ENCODE peak calls at places on chromosomes 12 and 14, in nine cellular contexts. One of them, this sample, is unnamed.

GRCh38 chr14:42149609-42150261 is 543.1 kb downstream of the LRFN5 start:
- ATAC-seq in heart right ventricle: no peak
- ATAC-seq in foreskin keratinocyte: no peak
- ATAC-seq in upper lobe of right lung: no peak
- ATAC-seq in Right ventricle myocardium inferior: no peak
- ATAC-seq in lower lobe of right lung: no peak
- ATAC-seq in thoracic aorta: no peak
- ATAC-seq in sciatic nerve: no peak
- ATAC-seq in stimulated activated naive CD8-positive, alpha-beta T cell treated with anti-CD3 and anti-CD28 coated beads, Interleukin-15, Interleukin-2, amounts not matched to agents 100 U/mL and 50 U/mL, for 24 hours: no peak
- ATAC-seq in this sample: no peak

GRCh38 chr12:57552692-57553321 is 3.0 kb downstream of the KIF5A start:
- ATAC-seq in thoracic aorta: no peak
- ATAC-seq in stimulated activated naive CD8-positive, alpha-beta T cell treated with anti-CD3 and anti-CD28 coated beads, Interleukin-15, Interleukin-2, amounts not matched to agents 100 U/mL and 50 U/mL, for 24 hours: no peak
- ATAC-seq in lower lobe of right lung: no peak
- ATAC-seq in Right ventricle myocardium inferior: no peak
- ATAC-seq in heart right ventricle: no peak
- ATAC-seq in upper lobe of right lung: no peak
- ATAC-seq in sciatic nerve: no peak
- ATAC-seq in foreskin keratinocyte: no peak
- ATAC-seq in this sample: no peak

GRCh38 chr14:33848706-33849454 is 102.0 kb downstream of the EGLN3 start:
- ATAC-seq in foreskin keratinocyte: peak; percentile 86
- ATAC-seq in Right ventricle myocardium inferior: peak; percentile 91
- ATAC-seq in lower lobe of right lung: peak; percentile 86
- ATAC-seq in heart right ventricle: peak; percentile 95
- ATAC-seq in upper lobe of right lung: peak; percentile 88
- ATAC-seq in thoracic aorta: peak; percentile 25
- ATAC-seq in sciatic nerve: peak; percentile 69
- ATAC-seq in stimulated activated naive CD8-positive, alpha-beta T cell treated with anti-CD3 and anti-CD28 coated beads, Interleukin-15, Interleukin-2, amounts not matched to agents 100 U/mL and 50 U/mL, for 24 hours: no peak
- ATAC-seq in this sample: peak; percentile 57

GRCh38 chr12:84910549-84911241 is 1.9 kb downstream of the SLC6A15 start:
- ATAC-seq in lower lobe of right lung: no peak
- ATAC-seq in upper lobe of right lung: peak; percentile 16
- ATAC-seq in Right ventricle myocardium inferior: no peak
- ATAC-seq in foreskin keratinocyte: peak; percentile 3
- ATAC-seq in sciatic nerve: peak; percentile 21
- ATAC-seq in heart right ventricle: no peak
- ATAC-seq in stimulated activated naive CD8-positive, alpha-beta T cell treated with anti-CD3 and anti-CD28 coated beads, Interleukin-15, Interleukin-2, amounts not matched to agents 100 U/mL and 50 U/mL, for 24 hours: no peak
- ATAC-seq in thoracic aorta: no peak
- ATAC-seq in this sample: no peak

GRCh38 chr14:65237956-65238355 is 135.6 kb upstream of the MAX start:
- ATAC-seq in heart right ventricle: no peak
- ATAC-seq in upper lobe of right lung: peak; percentile 52
- ATAC-seq in sciatic nerve: peak; percentile 3
- ATAC-seq in stimulated activated naive CD8-positive, alpha-beta T cell treated with anti-CD3 and anti-CD28 coated beads, Interleukin-15, Interleukin-2, amounts not matched to agents 100 U/mL and 50 U/mL, for 24 hours: no peak
- ATAC-seq in Right ventricle myocardium inferior: no peak
- ATAC-seq in foreskin keratinocyte: no peak
- ATAC-seq in lower lobe of right lung: no peak
- ATAC-seq in thoracic aorta: no peak
- ATAC-seq in this sample: no peak

GRCh38 chr12:128807161-128807724 is 16.5 kb downstream of the SLC15A4 start:
- ATAC-seq in stimulated activated naive CD8-positive, alpha-beta T cell treated with anti-CD3 and anti-CD28 coated beads, Interleukin-15, Interleukin-2, amounts not matched to agents 100 U/mL and 50 U/mL, for 24 hours: no peak
- ATAC-seq in sciatic nerve: peak; percentile 78
- ATAC-seq in foreskin keratinocyte: no peak
- ATAC-seq in thoracic aorta: no peak
- ATAC-seq in lower lobe of right lung: peak; percentile 83
- ATAC-seq in upper lobe of right lung: peak; percentile 84
- ATAC-seq in Right ventricle myocardium inferior: no peak
- ATAC-seq in heart right ventricle: peak; percentile 28
- ATAC-seq in this sample: no peak

GRCh38 chr12:68612245-68612644 is 1.5 kb downstream of the RAP1B start:
- ATAC-seq in thoracic aorta: no peak
- ATAC-seq in upper lobe of right lung: no peak
- ATAC-seq in foreskin keratinocyte: no peak
- ATAC-seq in Right ventricle myocardium inferior: no peak
- ATAC-seq in heart right ventricle: no peak
- ATAC-seq in lower lobe of right lung: no peak
- ATAC-seq in sciatic nerve: no peak
- ATAC-seq in stimulated activated naive CD8-positive, alpha-beta T cell treated with anti-CD3 and anti-CD28 coated beads, Interleukin-15, Interleukin-2, amounts not matched to agents 100 U/mL and 50 U/mL, for 24 hours: peak; percentile 8
- ATAC-seq in this sample: peak; percentile 40

GRCh38 chr14:96270565-96271420 is 14.8 kb downstream of the BDKRB1 start:
- ATAC-seq in heart right ventricle: no peak
- ATAC-seq in lower lobe of right lung: no peak
- ATAC-seq in foreskin keratinocyte: peak; percentile 66
- ATAC-seq in Right ventricle myocardium inferior: peak; percentile 32
- ATAC-seq in thoracic aorta: no peak
- ATAC-seq in sciatic nerve: no peak
- ATAC-seq in stimulated activated naive CD8-positive, alpha-beta T cell treated with anti-CD3 and anti-CD28 coated beads, Interleukin-15, Interleukin-2, amounts not matched to agents 100 U/mL and 50 U/mL, for 24 hours: no peak
- ATAC-seq in upper lobe of right lung: no peak
- ATAC-seq in this sample: no peak

GRCh38 chr12:99978152-99978551 is 6.6 kb downstream of the ANKS1B start:
- ATAC-seq in Right ventricle myocardium inferior: no peak
- ATAC-seq in lower lobe of right lung: no peak
- ATAC-seq in heart right ventricle: no peak
- ATAC-seq in sciatic nerve: no peak
- ATAC-seq in stimulated activated naive CD8-positive, alpha-beta T cell treated with anti-CD3 and anti-CD28 coated beads, Interleukin-15, Interleukin-2, amounts not matched to agents 100 U/mL and 50 U/mL, for 24 hours: no peak
- ATAC-seq in thoracic aorta: no peak
- ATAC-seq in foreskin keratinocyte: no peak
- ATAC-seq in upper lobe of right lung: no peak
- ATAC-seq in this sample: no peak

GRCh38 chr14:69666112-69666511 is 54.7 kb downstream of the SUSD6 start:
- ATAC-seq in upper lobe of right lung: no peak
- ATAC-seq in heart right ventricle: no peak
- ATAC-seq in Right ventricle myocardium inferior: peak; percentile 12
- ATAC-seq in sciatic nerve: peak; percentile 13
- ATAC-seq in lower lobe of right lung: no peak
- ATAC-seq in thoracic aorta: no peak
- ATAC-seq in stimulated activated naive CD8-positive, alpha-beta T cell treated with anti-CD3 and anti-CD28 coated beads, Interleukin-15, Interleukin-2, amounts not matched to agents 100 U/mL and 50 U/mL, for 24 hours: no peak
- ATAC-seq in foreskin keratinocyte: no peak
- ATAC-seq in this sample: no peak

GRCh38 chr12:57755454-57756372 is 810 bp downstream of the MARCHF9 start:
- ATAC-seq in thoracic aorta: no peak
- ATAC-seq in heart right ventricle: no peak
- ATAC-seq in lower lobe of right lung: peak; percentile 0
- ATAC-seq in stimulated activated naive CD8-positive, alpha-beta T cell treated with anti-CD3 and anti-CD28 coated beads, Interleukin-15, Interleukin-2, amounts not matched to agents 100 U/mL and 50 U/mL, for 24 hours: no peak
- ATAC-seq in foreskin keratinocyte: peak; percentile 1
- ATAC-seq in Right ventricle myocardium inferior: no peak
- ATAC-seq in sciatic nerve: no peak
- ATAC-seq in upper lobe of right lung: peak; percentile 1
- ATAC-seq in this sample: no peak

GRCh38 chr14:69355955-69356321 is 42.2 kb downstream of the ERH start:
- ATAC-seq in lower lobe of right lung: no peak
- ATAC-seq in thoracic aorta: peak; percentile 86
- ATAC-seq in Right ventricle myocardium inferior: peak; percentile 73
- ATAC-seq in stimulated activated naive CD8-positive, alpha-beta T cell treated with anti-CD3 and anti-CD28 coated beads, Interleukin-15, Interleukin-2, amounts not matched to agents 100 U/mL and 50 U/mL, for 24 hours: no peak
- ATAC-seq in foreskin keratinocyte: no peak
- ATAC-seq in upper lobe of right lung: no peak
- ATAC-seq in heart right ventricle: peak; percentile 90
- ATAC-seq in sciatic nerve: peak; percentile 85
- ATAC-seq in this sample: no peak

GRCh38 chr12:115380509-115381120 is 696.6 kb upstream of the TBX3 start:
- ATAC-seq in stimulated activated naive CD8-positive, alpha-beta T cell treated with anti-CD3 and anti-CD28 coated beads, Interleukin-15, Interleukin-2, amounts not matched to agents 100 U/mL and 50 U/mL, for 24 hours: no peak
- ATAC-seq in heart right ventricle: no peak
- ATAC-seq in lower lobe of right lung: no peak
- ATAC-seq in upper lobe of right lung: no peak
- ATAC-seq in thoracic aorta: no peak
- ATAC-seq in foreskin keratinocyte: no peak
- ATAC-seq in Right ventricle myocardium inferior: no peak
- ATAC-seq in sciatic nerve: no peak
- ATAC-seq in this sample: no peak

GRCh38 chr12:122489038-122489437 is 11.7 kb downstream of the ZCCHC8 start:
- ATAC-seq in sciatic nerve: no peak
- ATAC-seq in heart right ventricle: no peak
- ATAC-seq in thoracic aorta: no peak
- ATAC-seq in Right ventricle myocardium inferior: no peak
- ATAC-seq in lower lobe of right lung: no peak
- ATAC-seq in foreskin keratinocyte: no peak
- ATAC-seq in stimulated activated naive CD8-positive, alpha-beta T cell treated with anti-CD3 and anti-CD28 coated beads, Interleukin-15, Interleukin-2, amounts not matched to agents 100 U/mL and 50 U/mL, for 24 hours: no peak
- ATAC-seq in upper lobe of right lung: no peak
- ATAC-seq in this sample: no peak

GRCh38 chr12:100151769-100152168 is 9.1 kb upstream of the BLTP3B start:
- ATAC-seq in lower lobe of right lung: no peak
- ATAC-seq in thoracic aorta: no peak
- ATAC-seq in foreskin keratinocyte: no peak
- ATAC-seq in upper lobe of right lung: no peak
- ATAC-seq in heart right ventricle: no peak
- ATAC-seq in sciatic nerve: no peak
- ATAC-seq in Right ventricle myocardium inferior: no peak
- ATAC-seq in stimulated activated naive CD8-positive, alpha-beta T cell treated with anti-CD3 and anti-CD28 coated beads, Interleukin-15, Interleukin-2, amounts not matched to agents 100 U/mL and 50 U/mL, for 24 hours: no peak
- ATAC-seq in this sample: no peak

GRCh38 chr12:21774358-21775129 is at the start of gene KCNJ8:
- ATAC-seq in upper lobe of right lung: peak; percentile 92
- ATAC-seq in foreskin keratinocyte: peak; percentile 46
- ATAC-seq in heart right ventricle: peak; percentile 95
- ATAC-seq in sciatic nerve: peak; percentile 89
- ATAC-seq in Right ventricle myocardium inferior: peak; percentile 94
- ATAC-seq in lower lobe of right lung: peak; percentile 94
- ATAC-seq in thoracic aorta: peak; percentile 64
- ATAC-seq in stimulated activated naive CD8-positive, alpha-beta T cell treated with anti-CD3 and anti-CD28 coated beads, Interleukin-15, Interleukin-2, amounts not matched to agents 100 U/mL and 50 U/mL, for 24 hours: no peak
- ATAC-seq in this sample: peak; percentile 21

GRCh38 chr14:54487771-54488170 is 1.0 kb downstream of the GMFB start:
- ATAC-seq in heart right ventricle: no peak
- ATAC-seq in stimulated activated naive CD8-positive, alpha-beta T cell treated with anti-CD3 and anti-CD28 coated beads, Interleukin-15, Interleukin-2, amounts not matched to agents 100 U/mL and 50 U/mL, for 24 hours: no peak
- ATAC-seq in upper lobe of right lung: peak; percentile 27
- ATAC-seq in foreskin keratinocyte: no peak
- ATAC-seq in Right ventricle myocardium inferior: no peak
- ATAC-seq in sciatic nerve: peak; percentile 32
- ATAC-seq in lower lobe of right lung: no peak
- ATAC-seq in thoracic aorta: no peak
- ATAC-seq in this sample: no peak

GRCh38 chr12:32089156-32089950 is 17.3 kb upstream of the BICD1 start:
- ATAC-seq in thoracic aorta: no peak
- ATAC-seq in sciatic nerve: no peak
- ATAC-seq in foreskin keratinocyte: no peak
- ATAC-seq in Right ventricle myocardium inferior: no peak
- ATAC-seq in stimulated activated naive CD8-positive, alpha-beta T cell treated with anti-CD3 and anti-CD28 coated beads, Interleukin-15, Interleukin-2, amounts not matched to agents 100 U/mL and 50 U/mL, for 24 hours: no peak
- ATAC-seq in upper lobe of right lung: no peak
- ATAC-seq in lower lobe of right lung: no peak
- ATAC-seq in heart right ventricle: no peak
- ATAC-seq in this sample: no peak

GRCh38 chr12:127176804-127177203 is 1090.2 kb upstream of the TMEM132C start:
- ATAC-seq in upper lobe of right lung: no peak
- ATAC-seq in Right ventricle myocardium inferior: no peak
- ATAC-seq in foreskin keratinocyte: no peak
- ATAC-seq in thoracic aorta: no peak
- ATAC-seq in heart right ventricle: no peak
- ATAC-seq in stimulated activated naive CD8-positive, alpha-beta T cell treated with anti-CD3 and anti-CD28 coated beads, Interleukin-15, Interleukin-2, amounts not matched to agents 100 U/mL and 50 U/mL, for 24 hours: no peak
- ATAC-seq in lower lobe of right lung: no peak
- ATAC-seq in sciatic nerve: no peak
- ATAC-seq in this sample: no peak

GRCh38 chr12:66129934-66130266 is 650 bp downstream of the LLPH start:
- ATAC-seq in upper lobe of right lung: peak; percentile 19
- ATAC-seq in thoracic aorta: no peak
- ATAC-seq in stimulated activated naive CD8-positive, alpha-beta T cell treated with anti-CD3 and anti-CD28 coated beads, Interleukin-15, Interleukin-2, amounts not matched to agents 100 U/mL and 50 U/mL, for 24 hours: no peak
- ATAC-seq in foreskin keratinocyte: peak; percentile 24
- ATAC-seq in lower lobe of right lung: peak; percentile 21
- ATAC-seq in sciatic nerve: peak; percentile 21
- ATAC-seq in heart right ventricle: no peak
- ATAC-seq in Right ventricle myocardium inferior: peak; percentile 2
- ATAC-seq in this sample: no peak

GRCh38 chr14:70358631-70359030 is 852 bp downstream of the COX16 start:
- ATAC-seq in thoracic aorta: no peak
- ATAC-seq in lower lobe of right lung: no peak
- ATAC-seq in stimulated activated naive CD8-positive, alpha-beta T cell treated with anti-CD3 and anti-CD28 coated beads, Interleukin-15, Interleukin-2, amounts not matched to agents 100 U/mL and 50 U/mL, for 24 hours: no peak
- ATAC-seq in Right ventricle myocardium inferior: no peak
- ATAC-seq in foreskin keratinocyte: no peak
- ATAC-seq in sciatic nerve: no peak
- ATAC-seq in upper lobe of right lung: no peak
- ATAC-seq in heart right ventricle: no peak
- ATAC-seq in this sample: no peak

GRCh38 chr12:52964556-52965336 is 15.8 kb downstream of the KRT18 start:
- ATAC-seq in Right ventricle myocardium inferior: no peak
- ATAC-seq in foreskin keratinocyte: no peak
- ATAC-seq in upper lobe of right lung: peak; percentile 26
- ATAC-seq in stimulated activated naive CD8-positive, alpha-beta T cell treated with anti-CD3 and anti-CD28 coated beads, Interleukin-15, Interleukin-2, amounts not matched to agents 100 U/mL and 50 U/mL, for 24 hours: no peak
- ATAC-seq in sciatic nerve: no peak
- ATAC-seq in heart right ventricle: peak; percentile 22
- ATAC-seq in lower lobe of right lung: no peak
- ATAC-seq in thoracic aorta: no peak
- ATAC-seq in this sample: no peak

GRCh38 chr12:103830730-103831320 is 10.2 kb downstream of the NT5DC3 start:
- ATAC-seq in thoracic aorta: no peak
- ATAC-seq in Right ventricle myocardium inferior: no peak
- ATAC-seq in heart right ventricle: no peak
- ATAC-seq in foreskin keratinocyte: no peak
- ATAC-seq in sciatic nerve: no peak
- ATAC-seq in stimulated activated naive CD8-positive, alpha-beta T cell treated with anti-CD3 and anti-CD28 coated beads, Interleukin-15, Interleukin-2, amounts not matched to agents 100 U/mL and 50 U/mL, for 24 hours: no peak
- ATAC-seq in lower lobe of right lung: no peak
- ATAC-seq in upper lobe of right lung: no peak
- ATAC-seq in this sample: no peak

GRCh38 chr14:49962616-49963015 is 69.7 kb downstream of the ARF6 start:
- ATAC-seq in heart right ventricle: no peak
- ATAC-seq in thoracic aorta: no peak
- ATAC-seq in foreskin keratinocyte: peak; percentile 84
- ATAC-seq in lower lobe of right lung: peak; percentile 71
- ATAC-seq in sciatic nerve: no peak
- ATAC-seq in Right ventricle myocardium inferior: no peak
- ATAC-seq in upper lobe of right lung: peak; percentile 70
- ATAC-seq in stimulated activated naive CD8-positive, alpha-beta T cell treated with anti-CD3 and anti-CD28 coated beads, Interleukin-15, Interleukin-2, amounts not matched to agents 100 U/mL and 50 U/mL, for 24 hours: peak; percentile 69
- ATAC-seq in this sample: peak; percentile 87

GRCh38 chr14:69695664-69696527 is 71.0 kb upstream of the SRSF5 start:
- ATAC-seq in thoracic aorta: no peak
- ATAC-seq in stimulated activated naive CD8-positive, alpha-beta T cell treated with anti-CD3 and anti-CD28 coated beads, Interleukin-15, Interleukin-2, amounts not matched to agents 100 U/mL and 50 U/mL, for 24 hours: no peak
- ATAC-seq in upper lobe of right lung: peak; percentile 47
- ATAC-seq in sciatic nerve: peak; percentile 29
- ATAC-seq in heart right ventricle: peak; percentile 22
- ATAC-seq in foreskin keratinocyte: no peak
- ATAC-seq in Right ventricle myocardium inferior: peak; percentile 35
- ATAC-seq in lower lobe of right lung: peak; percentile 58
- ATAC-seq in this sample: peak; percentile 29

GRCh38 chr14:24861083-24861630 is 188.8 kb downstream of the STXBP6 start:
- ATAC-seq in heart right ventricle: peak; percentile 52
- ATAC-seq in foreskin keratinocyte: peak; percentile 85
- ATAC-seq in Right ventricle myocardium inferior: no peak
- ATAC-seq in upper lobe of right lung: peak; percentile 88
- ATAC-seq in thoracic aorta: no peak
- ATAC-seq in lower lobe of right lung: peak; percentile 79
- ATAC-seq in sciatic nerve: no peak
- ATAC-seq in stimulated activated naive CD8-positive, alpha-beta T cell treated with anti-CD3 and anti-CD28 coated beads, Interleukin-15, Interleukin-2, amounts not matched to agents 100 U/mL and 50 U/mL, for 24 hours: no peak
- ATAC-seq in this sample: no peak

GRCh38 chr14:54776361-54777001 is 126.1 kb downstream of the GCH1 start:
- ATAC-seq in sciatic nerve: no peak
- ATAC-seq in foreskin keratinocyte: no peak
- ATAC-seq in stimulated activated naive CD8-positive, alpha-beta T cell treated with anti-CD3 and anti-CD28 coated beads, Interleukin-15, Interleukin-2, amounts not matched to agents 100 U/mL and 50 U/mL, for 24 hours: peak; percentile 61
- ATAC-seq in heart right ventricle: peak; percentile 7
- ATAC-seq in upper lobe of right lung: peak; percentile 12
- ATAC-seq in lower lobe of right lung: peak; percentile 7
- ATAC-seq in Right ventricle myocardium inferior: peak; percentile 57
- ATAC-seq in thoracic aorta: no peak
- ATAC-seq in this sample: peak; percentile 36

GRCh38 chr12:111386891-111387290 is 18.0 kb upstream of the PHETA1 start:
- ATAC-seq in upper lobe of right lung: no peak
- ATAC-seq in Right ventricle myocardium inferior: no peak
- ATAC-seq in stimulated activated naive CD8-positive, alpha-beta T cell treated with anti-CD3 and anti-CD28 coated beads, Interleukin-15, Interleukin-2, amounts not matched to agents 100 U/mL and 50 U/mL, for 24 hours: no peak
- ATAC-seq in sciatic nerve: no peak
- ATAC-seq in foreskin keratinocyte: no peak
- ATAC-seq in thoracic aorta: no peak
- ATAC-seq in heart right ventricle: no peak
- ATAC-seq in lower lobe of right lung: no peak
- ATAC-seq in this sample: no peak

GRCh38 chr12:5456906-5457305 is 25.0 kb downstream of the NTF3 start:
- ATAC-seq in thoracic aorta: no peak
- ATAC-seq in lower lobe of right lung: peak; percentile 49
- ATAC-seq in foreskin keratinocyte: no peak
- ATAC-seq in Right ventricle myocardium inferior: no peak
- ATAC-seq in upper lobe of right lung: peak; percentile 46
- ATAC-seq in stimulated activated naive CD8-positive, alpha-beta T cell treated with anti-CD3 and anti-CD28 coated beads, Interleukin-15, Interleukin-2, amounts not matched to agents 100 U/mL and 50 U/mL, for 24 hours: no peak
- ATAC-seq in heart right ventricle: peak; percentile 38
- ATAC-seq in sciatic nerve: peak; percentile 38
- ATAC-seq in this sample: no peak

GRCh38 chr12:108432423-108432822 is 82.7 kb upstream of the FICD start:
- ATAC-seq in heart right ventricle: no peak
- ATAC-seq in upper lobe of right lung: no peak
- ATAC-seq in thoracic aorta: no peak
- ATAC-seq in foreskin keratinocyte: no peak
- ATAC-seq in stimulated activated naive CD8-positive, alpha-beta T cell treated with anti-CD3 and anti-CD28 coated beads, Interleukin-15, Interleukin-2, amounts not matched to agents 100 U/mL and 50 U/mL, for 24 hours: no peak
- ATAC-seq in lower lobe of right lung: no peak
- ATAC-seq in Right ventricle myocardium inferior: no peak
- ATAC-seq in sciatic nerve: no peak
- ATAC-seq in this sample: no peak

GRCh38 chr12:4829793-4830162 is 79.9 kb upstream of the KCNA1 start:
- ATAC-seq in thoracic aorta: no peak
- ATAC-seq in heart right ventricle: no peak
- ATAC-seq in Right ventricle myocardium inferior: no peak
- ATAC-seq in upper lobe of right lung: no peak
- ATAC-seq in sciatic nerve: no peak
- ATAC-seq in stimulated activated naive CD8-positive, alpha-beta T cell treated with anti-CD3 and anti-CD28 coated beads, Interleukin-15, Interleukin-2, amounts not matched to agents 100 U/mL and 50 U/mL, for 24 hours: no peak
- ATAC-seq in foreskin keratinocyte: no peak
- ATAC-seq in lower lobe of right lung: no peak
- ATAC-seq in this sample: peak; percentile 29